ENCODE peak calls at places on chromosomes 11 and 22, in seven cellular contexts. C, S, V, T, H, W and L are unnamed samples.
A peak's percentile ranks its signal among the peaks of the same experiment; 100 is the strongest.

GRCh38 chr11:9489366-9489765 is 28.6 kb downstream of the ZNF143 start:
- DNase-seq in T (peak; percentile 23), W (no peak), V (no peak), S (no peak), C (no peak), H (no peak), L (no peak)

GRCh38 chr11:73980001-73980960 is 2.4 kb downstream of the UCP2 start:
- DNase-seq in V (peak; percentile 28), H (peak; percentile 87), S (peak; percentile 76), W (peak; percentile 21), T (no peak), C (peak; percentile 72), L (no peak)

GRCh38 chr11:2520736-2521035 is 75.9 kb downstream of the KCNQ1 start:
- DNase-seq in T (no peak), V (no peak), S (no peak), W (no peak), C (no peak), H (no peak), L (no peak)

GRCh38 chr22:30667092-30667485 is 586 bp downstream of the DUSP18 start:
- DNase-seq in T (no peak), W (no peak), V (no peak), C (peak; percentile 21), S (no peak), H (no peak), L (no peak)

GRCh38 chr22:38292694-38293093 is 19.9 kb upstream of the TMEM184B start:
- DNase-seq in H (no peak), C (no peak), W (no peak), V (no peak), S (no peak), T (no peak), L (no peak)

GRCh38 chr11:1011320-1011698 is 25.2 kb downstream of the MUC6 start:
- DNase-seq in V (no peak), C (no peak), H (no peak), S (no peak), W (no peak), T (no peak), L (no peak)

GRCh38 chr11:30603357-30603756 is 17.2 kb upstream of the MPPED2 start:
- DNase-seq in S (no peak), H (no peak), V (no peak), W (no peak), C (no peak), T (no peak), L (no peak)

GRCh38 chr11:77147668-77148321 is 19.7 kb downstream of the MYO7A start:
- DNase-seq in S (no peak), V (no peak), W (no peak), H (peak; percentile 68), T (no peak), C (no peak), L (no peak)

GRCh38 chr11:95132956-95133355 is 43.3 kb downstream of the ENDOD1 start:
- DNase-seq in T (no peak), W (no peak), V (peak; percentile 43), H (no peak), S (no peak), C (no peak), L (no peak)

GRCh38 chr11:43517518-43517917 is 158.8 kb downstream of the TTC17 start:
- DNase-seq in V (no peak), C (no peak), T (no peak), W (no peak), S (no peak), H (no peak), L (no peak)

GRCh38 chr11:68998390-68998911 is 14.6 kb downstream of the MRGPRF start:
- DNase-seq in C (no peak), S (no peak), H (peak; percentile 46), V (no peak), T (no peak), W (no peak), L (no peak)

GRCh38 chr11:65787649-65788622 is 1.1 kb downstream of the OVOL1 start:
- DNase-seq in W (no peak), T (no peak), H (peak; percentile 83), S (no peak), V (peak; percentile 33), C (no peak), L (no peak)

GRCh38 chr11:1281326-1281973 is 28.0 kb downstream of the TOLLIP start:
- DNase-seq in S (no peak), T (no peak), W (no peak), H (peak; percentile 51), C (no peak), V (no peak), L (no peak)

GRCh38 chr11:117807482-117808272 is 10.7 kb upstream of the DSCAML1 start:
- DNase-seq in S (peak; percentile 79), W (peak; percentile 51), T (peak; percentile 29), H (peak; percentile 90), C (peak; percentile 78), V (peak; percentile 70), L (peak; percentile 82)

GRCh38 chr11:78560826-78561484 is 13.7 kb downstream of the NARS2 start:
- DNase-seq in H (no peak), V (no peak), W (no peak), S (no peak), C (no peak), T (no peak), L (no peak)

GRCh38 chr11:134393638-134394037 is 18.4 kb downstream of the B3GAT1 start:
- DNase-seq in T (no peak), W (no peak), H (no peak), S (no peak), C (no peak), V (peak; percentile 46), L (peak; percentile 25)

GRCh38 chr11:83609181-83609580 is 323.0 kb upstream of the CCDC90B start:
- DNase-seq in H (no peak), T (no peak), W (no peak), S (no peak), C (no peak), V (no peak), L (no peak)

GRCh38 chr11:12598330-12599256 is 75.6 kb upstream of the TEAD1 start:
- DNase-seq in C (no peak), V (no peak), T (no peak), W (no peak), H (no peak), S (no peak), L (no peak)

GRCh38 chr11:58573451-58574104 is 2.1 kb downstream of the LPXN start:
- DNase-seq in W (peak; percentile 11), S (peak; percentile 51), T (peak; percentile 21), H (no peak), V (peak; percentile 66), C (peak; percentile 36), L (no peak)

GRCh38 chr11:62921201-62921572 is at the start of gene CHRM1:
- DNase-seq in W (no peak), V (peak; percentile 31), H (no peak), C (no peak), S (no peak), T (no peak), L (no peak)

GRCh38 chr11:87870081-87870480 is 305.2 kb downstream of the RAB38 start:
- DNase-seq in T (no peak), C (no peak), S (no peak), W (no peak), V (no peak), H (no peak), L (no peak)

GRCh38 chr11:44982496-44983062 is 31.9 kb upstream of the TP53I11 start:
- DNase-seq in H (no peak), C (no peak), S (no peak), W (no peak), T (no peak), V (no peak), L (no peak)